ENCODE peak calls at places on chromosome 5, in four cellular contexts. One of them, this sample, is unnamed.

GRCh38 chr5:125227333-125228075 is 481.1 kb upstream of the ZNF608 start:
- DNase-seq in T-helper 9 cell: no peak
- DNase-seq in NCI-H226: peak; percentile 12
- DNase-seq in NCI-H1930: no peak
- DNase-seq in this sample: peak; percentile 50

GRCh38 chr5:123124495-123125171 is 35.6 kb downstream of the PRDM6 start:
- DNase-seq in T-helper 9 cell: no peak
- DNase-seq in NCI-H226: no peak
- DNase-seq in NCI-H1930: no peak
- DNase-seq in this sample: no peak

GRCh38 chr5:57456056-57456455 is 26.6 kb downstream of the ACTBL2 start:
- DNase-seq in T-helper 9 cell: no peak
- DNase-seq in NCI-H226: no peak
- DNase-seq in NCI-H1930: no peak
- DNase-seq in this sample: no peak

GRCh38 chr5:174609116-174609515 is 115.3 kb upstream of the MSX2 start:
- DNase-seq in T-helper 9 cell: no peak
- DNase-seq in NCI-H226: no peak
- DNase-seq in NCI-H1930: no peak
- DNase-seq in this sample: no peak

GRCh38 chr5:175671013-175671412 is 13.1 kb downstream of the HRH2 start:
- DNase-seq in T-helper 9 cell: no peak
- DNase-seq in NCI-H226: no peak
- DNase-seq in NCI-H1930: no peak
- DNase-seq in this sample: no peak

GRCh38 chr5:60101561-60101960 is 208.0 kb upstream of the PDE4D start:
- DNase-seq in T-helper 9 cell: no peak
- DNase-seq in NCI-H226: no peak
- DNase-seq in NCI-H1930: no peak
- DNase-seq in this sample: no peak

GRCh38 chr5:180047667-180048066 is 23.9 kb downstream of the RNF130 start:
- DNase-seq in T-helper 9 cell: no peak
- DNase-seq in NCI-H226: no peak
- DNase-seq in NCI-H1930: no peak
- DNase-seq in this sample: no peak

GRCh38 chr5:38692346-38692745 is 135.9 kb upstream of the LIFR start:
- DNase-seq in T-helper 9 cell: no peak
- DNase-seq in NCI-H226: peak; percentile 62
- DNase-seq in NCI-H1930: no peak
- DNase-seq in this sample: no peak

GRCh38 chr5:41968153-41968723 is 43.2 kb downstream of the FBXO4 start:
- DNase-seq in T-helper 9 cell: no peak
- DNase-seq in NCI-H226: no peak
- DNase-seq in NCI-H1930: no peak
- DNase-seq in this sample: no peak

GRCh38 chr5:38660194-38660668 is 103.8 kb upstream of the LIFR start:
- DNase-seq in T-helper 9 cell: no peak
- DNase-seq in NCI-H226: peak; percentile 96
- DNase-seq in NCI-H1930: peak; percentile 93
- DNase-seq in this sample: peak; percentile 50

GRCh38 chr5:175885813-175886212 is 14.4 kb downstream of the CPLX2 start:
- DNase-seq in T-helper 9 cell: no peak
- DNase-seq in NCI-H226: peak; percentile 22
- DNase-seq in NCI-H1930: no peak
- DNase-seq in this sample: no peak

GRCh38 chr5:125326114-125326513 is 579.7 kb upstream of the ZNF608 start:
- DNase-seq in T-helper 9 cell: no peak
- DNase-seq in NCI-H226: peak; percentile 78
- DNase-seq in NCI-H1930: peak; percentile 86
- DNase-seq in this sample: no peak

GRCh38 chr5:72649449-72649848 is 142.2 kb upstream of the ZNF366 start:
- DNase-seq in T-helper 9 cell: no peak
- DNase-seq in NCI-H226: no peak
- DNase-seq in NCI-H1930: no peak
- DNase-seq in this sample: no peak

GRCh38 chr5:176632777-176633176 is 2.3 kb downstream of the EIF4E1B start:
- DNase-seq in T-helper 9 cell: no peak
- DNase-seq in NCI-H226: no peak
- DNase-seq in NCI-H1930: no peak
- DNase-seq in this sample: no peak

GRCh38 chr5:10578869-10579268 is 15.0 kb downstream of the ANKRD33B start:
- DNase-seq in T-helper 9 cell: no peak
- DNase-seq in NCI-H226: no peak
- DNase-seq in NCI-H1930: no peak
- DNase-seq in this sample: no peak

GRCh38 chr5:80269991-80270438 is 14.2 kb upstream of the SERINC5 start:
- DNase-seq in T-helper 9 cell: peak; percentile 17
- DNase-seq in NCI-H226: no peak
- DNase-seq in NCI-H1930: no peak
- DNase-seq in this sample: no peak

GRCh38 chr5:9544502-9545300 is 1.2 kb downstream of the SEMA5A start:
- DNase-seq in T-helper 9 cell: peak; percentile 9
- DNase-seq in NCI-H226: peak; percentile 79
- DNase-seq in NCI-H1930: peak; percentile 83
- DNase-seq in this sample: no peak

GRCh38 chr5:171705830-171706229 is 79.8 kb upstream of the SMIM23 start:
- DNase-seq in T-helper 9 cell: no peak
- DNase-seq in NCI-H226: no peak
- DNase-seq in NCI-H1930: no peak
- DNase-seq in this sample: no peak

GRCh38 chr5:83718195-83718825 is 2.3 kb downstream of the HAPLN1 start:
- DNase-seq in T-helper 9 cell: no peak
- DNase-seq in NCI-H226: peak; percentile 44
- DNase-seq in NCI-H1930: peak; percentile 19
- DNase-seq in this sample: peak; percentile 82

GRCh38 chr5:554284-554988 is 30.2 kb upstream of the SLC9A3 start:
- DNase-seq in T-helper 9 cell: no peak
- DNase-seq in NCI-H226: no peak
- DNase-seq in NCI-H1930: no peak
- DNase-seq in this sample: no peak

GRCh38 chr5:116970318-116970717 is 395.7 kb upstream of the SEMA6A start:
- DNase-seq in T-helper 9 cell: no peak
- DNase-seq in NCI-H226: no peak
- DNase-seq in NCI-H1930: no peak
- DNase-seq in this sample: no peak

GRCh38 chr5:103511554-103511885 is 51.1 kb downstream of the NUDT12 start:
- DNase-seq in T-helper 9 cell: no peak
- DNase-seq in NCI-H226: no peak
- DNase-seq in NCI-H1930: no peak
- DNase-seq in this sample: no peak

GRCh38 chr5:149641000-149641576 is 59.8 kb downstream of the ARHGEF37 start:
- DNase-seq in T-helper 9 cell: no peak
- DNase-seq in NCI-H226: no peak
- DNase-seq in NCI-H1930: no peak
- DNase-seq in this sample: no peak

GRCh38 chr5:103708601-103709000 is 146.0 kb upstream of the NUDT12 start:
- DNase-seq in T-helper 9 cell: no peak
- DNase-seq in NCI-H226: no peak
- DNase-seq in NCI-H1930: no peak
- DNase-seq in this sample: no peak

GRCh38 chr5:173567548-173567947 is 48.9 kb downstream of the BOD1 start:
- DNase-seq in T-helper 9 cell: no peak
- DNase-seq in NCI-H226: no peak
- DNase-seq in NCI-H1930: peak; percentile 6
- DNase-seq in this sample: peak; percentile 98

GRCh38 chr5:151617841-151618710 is 26.9 kb upstream of the FAT2 start:
- DNase-seq in T-helper 9 cell: no peak
- DNase-seq in NCI-H226: no peak
- DNase-seq in NCI-H1930: no peak
- DNase-seq in this sample: no peak

GRCh38 chr5:78627175-78627574 is 21.4 kb downstream of the LHFPL2 start:
- DNase-seq in T-helper 9 cell: no peak
- DNase-seq in NCI-H226: no peak
- DNase-seq in NCI-H1930: no peak
- DNase-seq in this sample: peak; percentile 40

GRCh38 chr5:56078675-56079500 is 84.1 kb upstream of the IL6ST start:
- DNase-seq in T-helper 9 cell: no peak
- DNase-seq in NCI-H226: peak; percentile 22
- DNase-seq in NCI-H1930: no peak
- DNase-seq in this sample: no peak

This sample was measured in T47D.